ENCODE peak calls at places on chromosomes 2 and 18, in seven cellular contexts. S is A549, U is transverse colon, Q is GM06990, E is breast epithelium, P is fibroblast of mammary gland, W is type B pancreatic cell. T is an unnamed sample.

GRCh38 chr2:233409286-233409991 is 55.1 kb downstream of the DGKD start:
- DNase-seq in E (no peak), Q (no peak), P (no peak), U (peak), W (no peak), S (no peak), T (no peak)

GRCh38 chr2:218074031-218074430 is 5.0 kb downstream of the RUFY4 start:
- DNase-seq in P (no peak), U (peak), S (peak), E (no peak), Q (no peak), W (no peak), T (peak)

GRCh38 chr2:72222829-72223564 is 75.3 kb upstream of the CYP26B1 start:
- DNase-seq in E (no peak), U (no peak), Q (no peak), P (peak), W (no peak), S (no peak), T (no peak)

GRCh38 chr18:48950536-48951447 is at the start of gene SMAD7:
- DNase-seq in Q (no peak), W (no peak), P (no peak), E (no peak), U (peak), S (no peak), T (no peak)

GRCh38 chr2:192195548-192196418 is 1.1 kb upstream of the TMEFF2 start:
- DNase-seq in S (peak), P (peak), E (no peak), Q (peak), W (peak), U (no peak), T (peak)

GRCh38 chr2:206642075-206643025 is at the start of gene FAM237A:
- DNase-seq in P (peak), S (no peak), U (no peak), Q (no peak), W (peak), E (no peak), T (peak)

GRCh38 chr2:223586261-223586660 is 15.9 kb downstream of the SCG2 start:
- DNase-seq in U (no peak), S (no peak), P (peak), E (no peak), W (no peak), Q (no peak), T (no peak)

GRCh38 chr2:85078536-85078935 is 54.7 kb upstream of the TCF7L1 start:
- DNase-seq in P (no peak), W (no peak), U (no peak), S (no peak), E (no peak), Q (no peak), T (no peak)

GRCh38 chr2:77567723-77568122 is 45.5 kb upstream of the LRRTM4 start:
- DNase-seq in W (no peak), S (no peak), P (no peak), E (no peak), Q (no peak), U (peak), T (no peak)

GRCh38 chr2:127080226-127080940 is 26.6 kb downstream of the BIN1 start:
- DNase-seq in E (no peak), Q (no peak), P (no peak), U (peak), S (no peak), W (no peak), T (no peak)

GRCh38 chr2:144424559-144425240 is 95.2 kb downstream of the ZEB2 start:
- DNase-seq in U (no peak), W (no peak), P (no peak), Q (no peak), E (no peak), S (no peak), T (no peak)

GRCh38 chr18:38956068-38956467 is 1390.5 kb upstream of the CELF4 start:
- DNase-seq in P (no peak), Q (no peak), S (no peak), E (no peak), U (no peak), W (no peak), T (no peak)

GRCh38 chr2:200713704-200714064 is 98.0 kb upstream of the BZW1 start:
- DNase-seq in P (no peak), Q (peak), S (no peak), U (no peak), W (no peak), E (no peak), T (no peak)

GRCh38 chr2:100610381-100610831 is 47.6 kb downstream of the PDCL3 start:
- DNase-seq in E (peak), U (peak), Q (peak), W (peak), S (peak), P (peak), T (peak)

GRCh38 chr2:64932327-64933216 is 56.6 kb upstream of the SLC1A4 start:
- DNase-seq in U (no peak), Q (peak), P (no peak), W (no peak), S (no peak), E (no peak), T (no peak)

GRCh38 chr2:220789961-220790360 is 782.1 kb downstream of the EPHA4 start:
- DNase-seq in W (no peak), P (peak), U (no peak), S (no peak), E (no peak), Q (no peak), T (no peak)

GRCh38 chr2:189866296-189866695 is 82.0 kb downstream of the PMS1 start:
- DNase-seq in E (no peak), P (peak), U (no peak), S (no peak), W (no peak), Q (no peak), T (no peak)

GRCh38 chr2:237137626-237138323 is 52.1 kb downstream of the COPS8 start:
- DNase-seq in S (no peak), E (no peak), Q (no peak), W (no peak), P (no peak), U (no peak), T (no peak)

GRCh38 chr18:48105317-48105716 is 174.9 kb upstream of the SMAD2 start:
- DNase-seq in Q (no peak), S (no peak), W (no peak), E (no peak), U (no peak), P (no peak), T (no peak)

GRCh38 chr18:35889677-35890076 is 82.8 kb upstream of the RMP24 start:
- DNase-seq in U (no peak), S (no peak), Q (no peak), P (no peak), W (no peak), E (no peak), T (no peak)

GRCh38 chr2:8234253-8234652 is 447.6 kb upstream of the ID2 start:
- DNase-seq in W (no peak), Q (no peak), S (no peak), P (no peak), U (no peak), E (no peak), T (no peak)

GRCh38 chr2:206981739-206982336 is 42.5 kb downstream of the CPO start:
- DNase-seq in Q (peak), E (peak), P (peak), U (peak), W (peak), S (peak), T (peak)

GRCh38 chr2:156340818-156341481 is 8.4 kb upstream of the NR4A2 start:
- DNase-seq in W (no peak), S (no peak), Q (peak), E (no peak), U (peak), P (peak), T (peak)

GRCh38 chr18:49813071-49813320 is 337 bp downstream of the ACAA2 start:
- DNase-seq in E (no peak), Q (no peak), W (no peak), U (peak), P (peak), S (peak), T (no peak)

GRCh38 chr2:96527990-96528679 is 8.4 kb upstream of the ARID5A start:
- DNase-seq in W (peak), Q (peak), S (no peak), P (peak), U (peak), E (no peak), T (no peak)

GRCh38 chr2:224751996-224752698 is 36.0 kb upstream of the CCDC195 start:
- DNase-seq in U (no peak), W (no peak), S (no peak), Q (no peak), E (no peak), P (no peak), T (no peak)

GRCh38 chr2:33133436-33133835 is 186.7 kb downstream of the LTBP1 start:
- DNase-seq in Q (no peak), S (no peak), W (no peak), U (no peak), P (peak), E (no peak), T (no peak)

GRCh38 chr18:79887181-79888000 is 64.1 kb downstream of the SLC66A2 start:
- DNase-seq in Q (no peak), S (no peak), E (no peak), U (no peak), W (peak), P (no peak), T (no peak)

GRCh38 chr2:196592331-196592911 is 47.1 kb upstream of the CCDC150 start:
- DNase-seq in E (peak), S (no peak), U (no peak), P (peak), W (peak), Q (no peak), T (peak)

GRCh38 chr18:50862401-50862800 is 16.5 kb upstream of the ME2 start:
- DNase-seq in P (no peak), W (no peak), Q (no peak), U (no peak), S (no peak), E (no peak), T (no peak)

DNA sequence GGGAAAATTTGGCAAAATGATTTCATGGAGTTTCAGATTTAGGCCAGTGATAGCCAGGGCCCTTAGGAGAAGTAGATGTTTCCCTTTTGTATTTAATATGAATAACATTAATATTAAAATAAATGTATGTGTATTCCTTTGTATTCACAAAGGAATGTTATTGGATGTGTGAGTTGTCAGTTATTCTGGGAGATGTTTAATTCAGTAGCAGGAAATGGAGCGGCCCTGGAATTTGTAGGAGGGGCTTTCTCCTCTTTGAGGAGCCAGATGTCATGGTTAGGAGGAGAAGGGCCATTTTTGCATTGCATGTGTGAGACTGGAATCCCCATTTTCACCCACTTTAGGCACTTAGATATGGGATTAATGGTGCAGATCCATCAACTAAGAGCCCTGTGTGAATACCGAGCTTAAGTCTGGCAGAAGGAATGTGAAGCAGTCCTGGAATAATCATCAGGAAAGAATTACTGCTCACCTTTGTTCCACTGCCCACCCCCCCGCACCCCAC is 439.2 kb downstream of the PARD3B start:
- DNase-seq in E (no peak), U (no peak), P (peak), S (no peak), Q (no peak), W (no peak), T (no peak)
- TF ChIP-seq CTCF in E (no peak), U (no peak), P (no peak), S (no peak), Q (no peak), W (no peak), T (no peak)

DNA sequence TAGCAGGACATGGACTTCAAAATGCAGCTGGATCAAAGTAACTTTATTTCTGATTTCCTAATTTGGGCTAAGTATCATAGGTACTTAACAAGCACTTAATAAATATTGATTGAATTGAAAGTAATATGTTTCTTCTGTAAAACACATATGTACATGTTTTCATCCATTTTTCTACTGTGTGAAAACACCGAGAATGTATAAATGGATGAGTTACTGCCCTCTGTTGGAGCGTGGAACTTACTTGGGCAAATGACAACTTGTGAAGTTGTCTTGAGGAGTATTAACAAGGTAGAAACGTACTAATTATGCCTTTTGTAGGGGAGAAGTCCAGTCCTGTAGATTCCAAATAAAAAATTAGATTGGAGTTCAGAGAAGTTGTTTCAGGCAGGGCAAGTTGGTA is 87.2 kb downstream of the PHLPP1 start:
- DNase-seq in W (no peak), U (no peak), Q (no peak), E (no peak), P (peak), S (no peak), T (no peak)
- TF ChIP-seq CTCF in W (no peak), U (peak), Q (peak), E (no peak), P (peak), S (peak), T (no peak)

GRCh38 chr2:231961349-231962166 is at the start of gene DIS3L2:
- DNase-seq in Q (peak), P (peak), U (peak), E (peak), S (peak), W (peak), T (peak)
- TF ChIP-seq CTCF in Q (no peak), P (no peak), U (no peak), E (no peak), S (no peak), W (no peak), T (no peak)

DNA sequence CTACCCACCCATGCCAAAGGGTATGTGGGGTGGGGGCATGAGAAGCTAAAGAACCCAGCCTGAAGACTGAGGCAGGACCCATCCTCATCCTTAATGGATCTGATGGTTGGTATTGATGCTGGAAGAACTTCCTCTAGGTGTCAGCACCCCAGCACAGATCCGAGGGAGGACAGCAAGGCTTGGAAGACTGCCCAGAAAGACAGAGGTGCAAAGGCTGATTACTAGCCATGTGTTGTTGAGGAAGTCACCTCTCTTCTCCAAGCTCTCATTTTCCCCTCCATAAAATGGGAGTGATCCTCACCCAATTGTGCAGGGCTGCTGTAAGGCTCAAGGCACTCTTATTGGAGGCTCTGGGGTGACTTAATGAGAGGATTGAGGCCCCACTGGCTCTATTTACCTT is 256.5 kb downstream of the CELF4 start:
- DNase-seq in W (no peak), S (no peak), P (no peak), E (no peak), Q (no peak), U (no peak), T (no peak)
- TF ChIP-seq CTCF in W (no peak), S (no peak), P (no peak), E (no peak), Q (no peak), U (no peak), T (no peak)

GRCh38 chr18:58502628-58503027 is 126.3 kb downstream of the ALPK2 start:
- DNase-seq in P (no peak), U (no peak), E (no peak), W (no peak), S (no peak), Q (no peak), T (no peak)
- TF ChIP-seq CTCF in P (no peak), U (no peak), E (no peak), W (no peak), S (no peak), Q (no peak), T (no peak)